ENCODE peak calls at places on chromosomes 7 and 10, in seven cellular contexts. J is HCT116, O is GM23248, V is mammary epithelial cell, X is K562, B is IMR-90, C is H1. M is an unnamed sample.
A peak's percentile ranks its signal among the peaks of the same experiment; 100 is the strongest.

GRCh38 chr7:107982463-107982862 is 20.5 kb downstream of the LAMB1 start:
- DNase-seq in B (no peak), O (no peak), X (no peak), J (no peak), V (no peak), C (no peak), M (no peak)

GRCh38 chr10:103789771-103790201 is 65.6 kb downstream of the SH3PXD2A start:
- DNase-seq in C (no peak), J (no peak), X (no peak), O (no peak), V (peak; percentile 65), B (no peak), M (peak; percentile 61)

GRCh38 chr7:94466516-94466915 is 43.1 kb upstream of the CASD1 start:
- DNase-seq in B (no peak), J (no peak), C (no peak), O (no peak), X (no peak), V (peak; percentile 1), M (no peak)

GRCh38 chr7:52648903-52649302 is 386.5 kb upstream of the POM121L12 start:
- DNase-seq in X (no peak), J (no peak), B (no peak), V (no peak), O (no peak), C (no peak), M (no peak)

GRCh38 chr10:98510412-98510995 is 63.8 kb upstream of the HPS1 start:
- DNase-seq in J (no peak), C (no peak), X (no peak), B (no peak), O (no peak), V (no peak), M (no peak)

GRCh38 chr7:89887489-89887888 is 266.8 kb upstream of the STEAP1 start:
- DNase-seq in B (no peak), C (no peak), J (no peak), X (no peak), O (peak; percentile 16), V (peak; percentile 0), M (no peak)

GRCh38 chr7:110531186-110531585 is 559.7 kb upstream of the LRRN3 start:
- DNase-seq in J (no peak), X (no peak), B (peak; percentile 38), V (peak; percentile 77), O (no peak), C (no peak), M (no peak)

GRCh38 chr7:46545790-46546189 is 624.7 kb upstream of the IGFBP3 start:
- DNase-seq in X (no peak), V (peak; percentile 82), C (no peak), O (peak; percentile 86), B (peak; percentile 83), J (peak; percentile 58), M (no peak)

GRCh38 chr10:17616403-17617030 is 657 bp downstream of the HACD1 start:
- DNase-seq in B (peak; percentile 47), V (peak; percentile 56), X (peak; percentile 43), C (peak; percentile 36), J (peak; percentile 21), O (peak; percentile 89), M (peak; percentile 42)

GRCh38 chr10:29102233-29102632 is 186.6 kb upstream of the LYZL1 start:
- DNase-seq in O (no peak), X (no peak), V (peak; percentile 2), J (no peak), B (no peak), C (no peak), M (peak; percentile 40)

GRCh38 chr7:158887594-158887993 is 31.2 kb downstream of the DYNC2I1 start:
- DNase-seq in B (no peak), C (no peak), J (no peak), O (peak; percentile 81), V (no peak), X (no peak), M (no peak)

GRCh38 chr7:157932498-157933218 is 595.9 kb downstream of the DNAJB6 start:
- DNase-seq in B (no peak), J (peak; percentile 90), C (no peak), V (no peak), O (peak; percentile 41), X (peak; percentile 32), M (no peak)

GRCh38 chr10:89384474-89385324 is 6.8 kb downstream of the IFIT1B start:
- DNase-seq in V (no peak), J (no peak), C (no peak), B (no peak), O (peak; percentile 28), X (no peak), M (no peak)

GRCh38 chr10:43817368-43817767 is 168.7 kb upstream of the ZNF32 start:
- DNase-seq in C (no peak), V (no peak), X (no peak), J (no peak), B (peak; percentile 89), O (peak; percentile 92), M (no peak)

GRCh38 chr7:102138676-102139075 is 148.0 kb upstream of the SH2B2 start:
- DNase-seq in V (no peak), O (no peak), J (no peak), C (no peak), B (no peak), X (no peak), M (no peak)

GRCh38 chr7:30984359-30985107 is 20.8 kb downstream of the GHRHR start:
- DNase-seq in C (peak; percentile 76), O (peak; percentile 72), X (no peak), J (peak; percentile 34), V (peak; percentile 74), B (no peak), M (peak; percentile 54)

GRCh38 chr7:143361552-143362125 is 874 bp downstream of the FAM131B start:
- DNase-seq in O (peak; percentile 31), V (no peak), X (peak; percentile 50), C (no peak), B (no peak), J (no peak), M (no peak)

GRCh38 chr10:45278860-45279498 is 36.4 kb downstream of the OR13A1 start:
- DNase-seq in X (peak; percentile 45), B (no peak), V (no peak), C (no peak), J (no peak), O (no peak), M (no peak)

GRCh38 chr7:41916450-41916927 is 213.6 kb upstream of the INHBA start:
- DNase-seq in X (no peak), J (no peak), V (peak; percentile 89), B (peak; percentile 99), O (peak; percentile 98), C (no peak), M (peak; percentile 5)

GRCh38 chr7:146764458-146764857 is 647.9 kb downstream of the CNTNAP2 start:
- DNase-seq in X (no peak), O (no peak), B (no peak), C (no peak), J (no peak), V (no peak), M (no peak)

GRCh38 chr7:22110227-22110839 is 164.6 kb upstream of the CDCA7L start:
- DNase-seq in C (peak; percentile 59), O (peak; percentile 85), B (peak; percentile 81), V (peak; percentile 66), X (peak; percentile 62), J (peak; percentile 74), M (peak; percentile 65)

GRCh38 chr10:102603946-102604345 is 40.3 kb upstream of the TRIM8 start:
- DNase-seq in X (no peak), J (no peak), V (no peak), O (peak; percentile 49), C (no peak), B (peak; percentile 52), M (no peak)
- H3K4me1 ChIP-seq in X (peaks cover 38% of the 10 kb centered on the region), J (peaks cover 71% of the 10 kb centered on the region), V (peaks cover 26% of the 10 kb centered on the region), O (peaks cover 48% of the 10 kb centered on the region), C (no peaks in the 10 kb centered on the region), B (peaks cover 46% of the 10 kb centered on the region), M (peaks cover 35% of the 10 kb centered on the region)

DNA sequence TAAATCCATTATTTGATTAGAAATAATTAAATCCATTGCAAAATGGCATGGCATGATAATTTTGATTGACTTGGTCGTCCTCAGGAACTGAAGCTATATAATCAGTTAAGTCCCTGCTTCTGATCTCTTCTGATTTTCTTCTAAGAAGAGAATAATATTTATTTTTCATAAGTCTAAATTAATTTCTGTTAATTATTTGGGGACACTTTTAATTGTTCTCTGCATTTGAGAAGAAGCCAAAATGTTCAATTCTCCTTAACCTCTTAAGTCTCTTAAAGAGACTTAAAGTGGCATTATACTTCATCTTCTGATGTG is 67.2 kb downstream of the CAV1 start:
- DNase-seq in J (no peak), V (no peak), B (no peak), X (no peak), C (no peak), O (no peak), M (no peak)
- H2AFZ ChIP-seq in J (peak overlapping the region; percentile 66), V (no peak overlapping the region), B (no peak overlapping the region), X (no peak overlapping the region), C (no peak overlapping the region), O (no peak overlapping the region), M (no peak overlapping the region)

GRCh38 chr10:122567056-122567660 is 6.6 kb downstream of the DMBT1 start:
- DNase-seq in J (peak; percentile 28), O (peak; percentile 42), C (peak; percentile 9), V (peak; percentile 23), X (peak; percentile 55), B (no peak), M (no peak)

GRCh38 chr10:122566632-122567031 is 6.1 kb downstream of the DMBT1 start:
- DNase-seq in C (no peak), X (no peak), V (no peak), O (no peak), J (no peak), B (no peak), M (no peak)

GRCh38 chr10:122568551-122568950 is 8.0 kb downstream of the DMBT1 start:
- DNase-seq in O (no peak), V (no peak), X (no peak), J (no peak), B (no peak), C (no peak), M (no peak)

GRCh38 chr10:122564980-122565379 is 4.4 kb downstream of the DMBT1 start:
- DNase-seq in J (no peak), C (no peak), B (no peak), V (no peak), X (no peak), O (no peak), M (no peak)

DNA sequence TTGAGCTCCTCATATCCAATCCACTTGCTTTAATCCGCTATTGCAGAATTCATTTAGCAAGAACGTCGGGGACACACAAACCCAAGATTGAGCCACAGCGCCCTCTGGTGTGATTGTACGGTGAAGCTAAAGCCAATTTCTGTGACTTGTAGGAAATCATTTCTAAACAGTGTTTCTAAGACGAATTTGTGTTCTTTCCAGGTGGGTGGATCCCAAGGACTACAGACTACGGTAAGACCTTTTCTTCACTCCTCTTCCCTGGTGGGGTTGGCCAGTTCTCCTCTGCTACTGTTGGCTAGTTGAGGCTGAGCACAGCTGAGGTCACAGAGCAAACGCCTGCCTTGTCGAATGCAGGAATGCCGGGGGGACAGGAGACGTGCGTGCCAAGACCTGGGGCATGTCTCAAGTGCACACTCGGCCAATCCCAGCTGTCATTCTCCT is 5.2 kb downstream of the DMBT1 start:
- DNase-seq in V (peak; percentile 78), B (peak; percentile 79), X (peak; percentile 17), J (peak; percentile 85), O (peak; percentile 84), C (peak; percentile 44), M (no peak)
- H3K4me3 ChIP-seq in V (peak overlapping the region; percentile 22), B (no peak overlapping the region), X (no peak overlapping the region), J (peak overlapping the region; percentile 25), O (peak overlapping the region; percentile 63), C (no peak overlapping the region), M (no peak overlapping the region)

DNA sequence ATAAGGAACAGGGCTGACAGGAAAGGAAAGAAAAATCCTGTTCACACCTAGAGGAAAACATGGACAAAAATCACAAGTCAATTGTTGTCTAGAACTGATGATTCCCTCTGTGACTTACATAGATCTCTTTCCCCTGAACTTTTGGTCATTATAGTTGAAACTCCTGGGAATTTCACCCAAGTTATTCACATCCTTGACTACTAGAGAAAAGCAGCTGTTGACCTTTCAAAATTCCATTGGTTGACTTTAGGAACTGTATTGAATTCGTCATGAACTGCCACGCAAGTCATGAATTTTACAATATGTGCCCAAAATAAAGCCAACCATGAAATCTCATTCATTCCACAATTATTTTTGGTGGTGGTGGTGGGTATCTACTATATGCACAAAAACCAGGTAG is 104.3 kb downstream of the UBE2H start:
- DNase-seq in X (no peak), C (no peak), B (no peak), J (no peak), V (no peak), O (no peak), M (no peak)
- H3K4me1 ChIP-seq in X (peaks cover 28% of the 10 kb centered on the region), C (peaks cover 7% of the 10 kb centered on the region), B (peaks cover 14% of the 10 kb centered on the region), J (peaks cover 97% of the 10 kb centered on the region), V (peaks cover 46% of the 10 kb centered on the region), O (peaks cover 37% of the 10 kb centered on the region), M (peaks cover 63% of the 10 kb centered on the region)

M was measured in PC-9.